ENCODE peak calls at places on chromosomes 1 and 21, in four cellular contexts. N, V, W and J are unnamed samples.

GRCh38 chr1:235917267-235917811 is 50.6 kb upstream of the LYST start:
- DNase-seq in N (peak), V (no peak), W (peak), J (peak)

GRCh38 chr1:76677775-76678405 is 189.4 kb upstream of the ST6GALNAC5 start:
- DNase-seq in N (no peak), V (no peak), W (no peak), J (no peak)

GRCh38 chr1:231691618-231692259 is 65.1 kb downstream of the DISC1 start:
- DNase-seq in N (no peak), V (no peak), W (no peak), J (no peak)

GRCh38 chr1:196372896-196373536 is 235.2 kb downstream of the KCNT2 start:
- DNase-seq in N (no peak), V (peak), W (no peak), J (no peak)

GRCh38 chr21:14737922-14738321 is 191.8 kb upstream of the SAMSN1 start:
- DNase-seq in N (no peak), V (peak), W (no peak), J (no peak)

GRCh38 chr1:154796303-154796892 is 73.7 kb downstream of the KCNN3 start:
- DNase-seq in N (no peak), V (no peak), W (no peak), J (no peak)

GRCh38 chr1:226965581-226966440 is 25.7 kb downstream of the COQ8A start:
- DNase-seq in N (no peak), V (no peak), W (no peak), J (no peak)

GRCh38 chr1:21104683-21105082 is 72.0 kb downstream of the EIF4G3 start:
- DNase-seq in N (no peak), V (no peak), W (no peak), J (no peak)

GRCh38 chr21:15837603-15838002 is 107.8 kb downstream of the USP25 start:
- DNase-seq in N (no peak), V (no peak), W (no peak), J (no peak)

GRCh38 chr1:20102875-20103274 is 16.5 kb downstream of the PLA2G2D start:
- DNase-seq in N (no peak), V (no peak), W (no peak), J (no peak)

GRCh38 chr1:207825719-207826556 is 74.1 kb downstream of the CD46 start:
- DNase-seq in N (peak), V (peak), W (peak), J (peak)

GRCh38 chr1:74522143-74522542 is 9.7 kb upstream of the LRRC53 start:
- DNase-seq in N (no peak), V (no peak), W (no peak), J (no peak)

GRCh38 chr1:163163861-163164582 is 38.7 kb downstream of the RGS5 start:
- DNase-seq in N (no peak), V (no peak), W (no peak), J (no peak)

GRCh38 chr21:45093064-45093532 is 18.7 kb downstream of the ADARB1 start:
- DNase-seq in N (no peak), V (no peak), W (no peak), J (no peak)

GRCh38 chr1:225842788-225843425 is 33.0 kb downstream of the EPHX1 start:
- DNase-seq in N (no peak), V (no peak), W (no peak), J (no peak)

GRCh38 chr1:32199717-32200072 is 700 bp upstream of the CCDC28B start:
- DNase-seq in N (no peak), V (no peak), W (no peak), J (no peak)

GRCh38 chr1:170530972-170531757 is 801 bp upstream of the GORAB start:
- DNase-seq in N (peak), V (no peak), W (no peak), J (no peak)

GRCh38 chr1:96519851-96520281 is 201.7 kb upstream of the PTBP2 start:
- DNase-seq in N (no peak), V (no peak), W (no peak), J (no peak)

GRCh38 chr1:71294178-71294577 is 213.3 kb upstream of the ZRANB2 start:
- DNase-seq in N (no peak), V (no peak), W (no peak), J (no peak)

GRCh38 chr1:78790174-78790573 is 140.5 kb downstream of the IFI44 start:
- DNase-seq in N (no peak), V (no peak), W (no peak), J (no peak)

GRCh38 chr1:90114521-90115141 is 119.7 kb downstream of the ZNF326 start:
- DNase-seq in N (no peak), V (peak), W (no peak), J (no peak)

GRCh38 chr1:99397029-99397428 is 132.7 kb downstream of the PLPPR4 start:
- DNase-seq in N (no peak), V (no peak), W (no peak), J (no peak)

GRCh38 chr1:155018617-155019348 is 14.8 kb downstream of the DCST2 start:
- DNase-seq in N (no peak), V (no peak), W (no peak), J (no peak)

GRCh38 chr1:53047737-53048344 is 14.2 kb upstream of the PODN start:
- DNase-seq in N (no peak), V (peak), W (no peak), J (no peak)

GRCh38 chr1:205739348-205740160 is 10.4 kb downstream of the NUCKS1 start:
- DNase-seq in N (no peak), V (no peak), W (no peak), J (no peak)
- TF ChIP-seq CTCF in N (no peak), V (no peak), W (no peak), J (no peak)

DNA sequence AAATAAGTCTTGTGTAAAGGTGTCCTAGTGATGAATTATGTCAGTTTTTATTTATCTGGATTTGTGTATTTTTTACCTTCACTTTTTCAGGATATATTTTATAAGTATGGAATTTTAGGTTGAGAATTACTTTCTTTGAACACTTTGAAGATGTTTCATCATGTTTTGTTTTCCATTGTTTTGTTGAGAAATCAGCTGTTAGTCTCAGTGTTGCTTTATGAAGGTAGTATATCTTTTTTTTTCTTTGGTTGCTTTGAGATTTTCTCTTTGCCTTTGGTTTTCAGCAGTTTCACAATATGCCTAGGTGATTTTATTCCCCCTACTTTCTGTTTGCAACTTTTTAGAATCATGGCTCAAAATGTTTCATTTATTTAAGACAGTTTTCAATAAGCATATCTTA is 48.8 kb upstream of the PRKACB start:
- DNase-seq in N (no peak), V (no peak), W (no peak), J (no peak)
- H3K27ac ChIP-seq in N (no peak), V (no peak), W (no peak), J (no peak)

GRCh38 chr21:39612233-39613028 is at the start of gene B3GALT5:
- DNase-seq in N (no peak), V (no peak), W (no peak), J (no peak)

GRCh38 chr21:39610705-39611104 is 2.0 kb upstream of the B3GALT5 start:
- DNase-seq in N (no peak), V (no peak), W (no peak), J (no peak)

GRCh38 chr21:39616373-39616772 is 3.6 kb downstream of the B3GALT5 start:
- DNase-seq in N (no peak), V (no peak), W (no peak), J (no peak)

GRCh38 chr21:39611547-39612190 is 1.1 kb upstream of the B3GALT5 start:
- DNase-seq in N (no peak), V (no peak), W (no peak), J (no peak)

GRCh38 chr21:39613029-39613934 is 542 bp downstream of the B3GALT5 start:
- DNase-seq in N (no peak), V (no peak), W (no peak), J (no peak)
- H3K4me3 ChIP-seq in N (no peak), V (no peak), W (peak), J (peak)

GRCh38 chr1:156511656-156512055 is 11.1 kb upstream of the MEF2D start:
- DNase-seq in N (peak), V (no peak), W (no peak), J (no peak)

GRCh38 chr1:156508955-156509234 is 8.3 kb upstream of the MEF2D start:
- DNase-seq in N (no peak), V (no peak), W (no peak), J (no peak)

GRCh38 chr1:156508205-156508954 is 7.8 kb upstream of the MEF2D start:
- DNase-seq in N (peak), V (no peak), W (no peak), J (peak)

GRCh38 chr1:156510709-156511108 is 10.1 kb upstream of the MEF2D start:
- DNase-seq in N (peak), V (no peak), W (peak), J (peak)

GRCh38 chr1:156509424-156510035 is 9.0 kb upstream of the MEF2D start:
- DNase-seq in N (peak), V (no peak), W (no peak), J (no peak)
- TF ChIP-seq CTCF in N (no peak), V (no peak), W (no peak), J (no peak)

DNA sequence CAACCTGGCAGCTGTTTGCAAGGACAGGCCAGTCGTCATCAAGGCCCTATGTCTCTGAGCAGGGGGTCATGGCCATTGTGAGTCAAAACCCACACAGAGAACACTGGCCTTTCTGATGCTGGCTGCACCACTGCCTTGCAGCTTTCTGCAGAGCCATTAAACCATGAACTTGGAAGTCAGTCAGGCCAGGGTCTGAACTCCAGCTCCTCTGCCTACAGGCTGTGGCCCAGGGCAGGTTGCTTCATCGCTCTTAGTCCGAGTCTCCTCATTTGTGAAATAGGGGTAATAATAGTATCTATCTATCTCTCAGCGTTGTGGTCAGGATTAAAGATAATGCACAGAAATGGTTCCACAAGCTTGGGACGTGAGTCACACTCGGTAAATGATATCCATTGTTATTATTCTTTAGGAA is 35.8 kb upstream of the HIVEP3 start:
- DNase-seq in N (no peak), V (no peak), W (no peak), J (no peak)
- H3K27ac ChIP-seq in N (no peak), V (no peak), W (no peak), J (no peak)